ENCODE peak calls at places on chromosome 5, in eight cellular contexts. R is SW 1271; Z is cardiac muscle cell; V is germinal center; K is lower lobe of right lung; A is AG09309; L is AG10803; J is effector memory CD8-positive, alpha-beta T cell. N is an unnamed sample.

GRCh38 chr5:119954106-119954505 is 324.7 kb downstream of the FAM170A start:
- DNase-seq in Z (no peak), A (no peak), V (no peak), L (no peak), R (no peak), J (no peak), K (no peak), N (no peak)

GRCh38 chr5:159301351-159301911 is 28.9 kb downstream of the IL12B start:
- DNase-seq in K (no peak), Z (no peak), L (no peak), A (no peak), R (no peak), J (no peak), V (no peak), N (no peak)

GRCh38 chr5:132446621-132447020 is 44.0 kb downstream of the IRF1 start:
- DNase-seq in K (no peak), Z (no peak), R (no peak), L (peak), A (peak), J (no peak), V (no peak), N (no peak)

GRCh38 chr5:35438786-35439185 is 178.9 kb upstream of the SPEF2 start:
- DNase-seq in A (no peak), R (no peak), V (no peak), Z (no peak), J (no peak), L (no peak), K (no peak), N (no peak)

GRCh38 chr5:174323878-174324281 is 278.4 kb downstream of the NSG2 start:
- DNase-seq in V (peak), A (no peak), L (peak), K (no peak), R (peak), J (no peak), Z (peak), N (peak)

GRCh38 chr5:90135979-90136378 is 273.6 kb downstream of the CETN3 start:
- DNase-seq in R (no peak), A (no peak), V (no peak), J (no peak), L (no peak), Z (no peak), K (no peak), N (peak)

GRCh38 chr5:142000709-142001484 is 11.9 kb downstream of the GNPDA1 start:
- DNase-seq in J (no peak), R (no peak), V (no peak), K (no peak), L (no peak), A (no peak), Z (peak), N (no peak)

GRCh38 chr5:172637122-172637580 is 3.9 kb upstream of the NEURL1B start:
- DNase-seq in V (no peak), J (no peak), R (no peak), K (no peak), L (no peak), A (no peak), Z (no peak), N (peak)

GRCh38 chr5:181052928-181053759 is 13.1 kb downstream of the BTNL9 start:
- DNase-seq in A (no peak), K (no peak), Z (peak), V (peak), J (no peak), R (no peak), L (no peak), N (no peak)

GRCh38 chr5:123099514-123100151 is 10.6 kb downstream of the PRDM6 start:
- DNase-seq in L (no peak), K (peak), V (no peak), Z (peak), J (no peak), A (no peak), R (no peak), N (no peak)

GRCh38 chr5:104942735-104943134 is 1380.1 kb upstream of the NUDT12 start:
- DNase-seq in K (no peak), Z (no peak), A (no peak), L (no peak), V (no peak), R (no peak), J (no peak), N (no peak)

GRCh38 chr5:9348296-9348996 is 197.4 kb downstream of the SEMA5A start:
- DNase-seq in L (peak), J (no peak), K (no peak), Z (peak), V (no peak), A (peak), R (peak), N (no peak)

GRCh38 chr5:124093658-124094057 is 581.7 kb downstream of the CSNK1G3 start:
- DNase-seq in A (no peak), Z (no peak), L (no peak), R (no peak), J (no peak), K (no peak), V (no peak), N (no peak)

GRCh38 chr5:1231354-1231905 is 6.2 kb downstream of the SLC6A18 start:
- DNase-seq in K (no peak), R (no peak), A (no peak), L (no peak), J (no peak), V (no peak), Z (no peak), N (peak)

GRCh38 chr5:13503017-13503416 is 441.5 kb downstream of the DNAH5 start:
- DNase-seq in J (no peak), L (no peak), R (no peak), V (no peak), Z (no peak), K (no peak), A (no peak), N (no peak)

GRCh38 chr5:72723584-72723983 is 92.9 kb upstream of the TNPO1 start:
- DNase-seq in V (no peak), J (no peak), R (no peak), K (no peak), A (no peak), L (no peak), Z (no peak), N (no peak)

GRCh38 chr5:150804388-150804787 is 25.8 kb downstream of the SMIM3 start:
- DNase-seq in K (no peak), Z (no peak), J (no peak), L (no peak), R (no peak), V (no peak), A (no peak), N (no peak)

GRCh38 chr5:13378073-13378472 is 566.4 kb downstream of the DNAH5 start:
- DNase-seq in J (no peak), A (peak), L (no peak), R (no peak), K (no peak), V (no peak), Z (no peak), N (no peak)

GRCh38 chr5:128559300-128560297 is 21.6 kb upstream of the FBN2 start:
- DNase-seq in K (no peak), R (peak), A (no peak), Z (no peak), J (no peak), L (no peak), V (no peak), N (no peak)

GRCh38 chr5:120372899-120373298 is 91.2 kb upstream of the PRR16 start:
- DNase-seq in L (peak), K (no peak), J (no peak), Z (no peak), V (no peak), R (no peak), A (no peak), N (no peak)

GRCh38 chr5:50320131-50320749 is 120.8 kb downstream of the EMB start:
- DNase-seq in A (no peak), J (no peak), Z (no peak), L (no peak), K (no peak), R (peak), V (no peak), N (no peak)

GRCh38 chr5:22899341-22899740 is 46.2 kb upstream of the CDH12 start:
- DNase-seq in Z (no peak), K (no peak), V (no peak), R (no peak), J (no peak), A (no peak), L (no peak), N (no peak)

GRCh38 chr5:126624534-126624933 is 23.8 kb downstream of the PHAX start:
- DNase-seq in J (no peak), K (no peak), L (peak), A (peak), V (no peak), R (peak), Z (no peak), N (no peak)

GRCh38 chr5:107736608-107737007 is 65.9 kb upstream of the EFNA5 start:
- DNase-seq in L (peak), A (no peak), V (no peak), J (no peak), R (no peak), K (no peak), Z (no peak), N (no peak)

GRCh38 chr5:1643651-1644392 is 120.1 kb upstream of the LPCAT1 start:
- DNase-seq in A (no peak), Z (no peak), K (peak), J (no peak), R (no peak), V (no peak), L (no peak), N (no peak)

GRCh38 chr5:30620481-30621085 is 572.9 kb upstream of the CDH6 start:
- DNase-seq in R (no peak), Z (no peak), A (no peak), K (no peak), J (no peak), L (no peak), V (no peak), N (no peak)

GRCh38 chr5:92916036-92916435 is 665.0 kb downstream of the NR2F1-AS1 start:
- DNase-seq in J (no peak), L (peak), V (no peak), R (peak), K (no peak), Z (no peak), A (no peak), N (no peak)

GRCh38 chr5:160651682-160652645 is 200.0 kb downstream of the ATP10B start:
- DNase-seq in A (no peak), J (no peak), L (no peak), R (no peak), Z (no peak), V (no peak), K (no peak), N (no peak)

GRCh38 chr5:141560141-141560540 is 58.7 kb downstream of the DIAPH1 start:
- DNase-seq in L (no peak), Z (peak), R (no peak), K (no peak), J (no peak), A (no peak), V (no peak), N (no peak)

GRCh38 chr5:119288364-119289047 is 67.3 kb upstream of the TNFAIP8 start:
- DNase-seq in J (no peak), L (no peak), A (no peak), K (no peak), V (no peak), R (no peak), Z (no peak), N (peak)

GRCh38 chr5:81579525-81579924 is 171.4 kb downstream of the SSBP2 start:
- DNase-seq in K (no peak), J (no peak), Z (no peak), R (no peak), L (peak), V (no peak), A (peak), N (no peak)

N was measured in RPMI8226.